ENCODE peak calls at places on chromosomes 2 and 18, in four cellular contexts. B is H1, D is HepG2, O is GM12878. S is an unnamed sample. For H3K4me1, the result is how much of the 10 kb centered on the place peaks cover.

GRCh38 chr2:10810175-10811161 is 2.1 kb downstream of the PDIA6 start:
- DNase-seq in B (no peak), D (no peak), O (peak), S (no peak)

GRCh38 chr2:64862001-64862397 is 127.2 kb upstream of the SLC1A4 start:
- DNase-seq in B (no peak), D (no peak), O (no peak), S (no peak)

GRCh38 chr18:55579471-55579870 is 8.5 kb downstream of the TCF4 start:
- DNase-seq in B (no peak), D (no peak), O (no peak), S (no peak)

GRCh38 chr2:233801357-233802131 is 23.4 kb downstream of the MROH2A start:
- DNase-seq in B (no peak), D (no peak), O (no peak), S (no peak)

GRCh38 chr2:27903649-27904544 is 13.4 kb downstream of the BABAM2 start:
- DNase-seq in B (no peak), D (no peak), O (no peak), S (no peak)

GRCh38 chr2:10466801-10467200 is 18.7 kb upstream of the ODC1 start:
- DNase-seq in B (no peak), D (no peak), O (no peak), S (no peak)

GRCh38 chr2:237118731-237119130 is 33.0 kb downstream of the COPS8 start:
- DNase-seq in B (no peak), D (no peak), O (no peak), S (no peak)

GRCh38 chr2:130875935-130876334 is 39.2 kb downstream of the ARHGEF4 start:
- DNase-seq in B (no peak), D (no peak), O (no peak), S (no peak)

GRCh38 chr2:105691942-105692341 is 52.8 kb upstream of the NCK2 start:
- DNase-seq in B (no peak), D (no peak), O (peak), S (no peak)

GRCh38 chr2:166042768-166043390 is 84.9 kb downstream of the SCN1A start:
- DNase-seq in B (no peak), D (no peak), O (no peak), S (no peak)

GRCh38 chr2:26764078-26764887 is at the start of gene SLC35F6:
- DNase-seq in B (no peak), D (peak), O (no peak), S (no peak)

GRCh38 chr18:25335676-25336075 is 16.3 kb downstream of the ZNF521 start:
- DNase-seq in B (no peak), D (no peak), O (no peak), S (no peak)

GRCh38 chr2:30178618-30179404 is 32.0 kb downstream of the YPEL5 start:
- DNase-seq in B (no peak), D (no peak), O (no peak), S (no peak)

GRCh38 chr18:3451989-3452749 is 2.2 kb downstream of the TGIF1 start:
- DNase-seq in B (no peak), D (no peak), O (no peak), S (no peak)

GRCh38 chr2:9266711-9267110 is 60.1 kb downstream of the ASAP2 start:
- DNase-seq in B (no peak), D (no peak), O (no peak), S (no peak)

GRCh38 chr18:48545690-48546365 is 7.0 kb downstream of the CTIF start:
- DNase-seq in B (no peak), D (no peak), O (no peak), S (no peak)

GRCh38 chr2:122639176-122639575 is 883.7 kb downstream of the TSN start:
- DNase-seq in B (no peak), D (no peak), O (no peak), S (no peak)

GRCh38 chr2:42799881-42800280 is 7.5 kb upstream of the HAAO start:
- DNase-seq in B (no peak), D (no peak), O (no peak), S (no peak)

GRCh38 chr2:120805590-120805989 is 69.9 kb downstream of the GLI2 start:
- DNase-seq in B (no peak), D (no peak), O (no peak), S (no peak)

GRCh38 chr18:39604836-39605235 is 2039.2 kb upstream of the CELF4 start:
- DNase-seq in B (no peak), D (no peak), O (no peak), S (no peak)

GRCh38 chr18:70453058-70453775 is 164.4 kb downstream of the SOCS6 start:
- DNase-seq in B (no peak), D (no peak), O (no peak), S (no peak)

GRCh38 chr18:9991021-9992000 is 77.5 kb downstream of the VAPA start:
- DNase-seq in B (no peak), D (no peak), O (no peak), S (no peak)

GRCh38 chr2:62505109-62505508 is 886 bp downstream of the TMEM17 start:
- DNase-seq in B (no peak), D (no peak), O (no peak), S (no peak)

GRCh38 chr2:80968450-80968849 is 663.9 kb upstream of the LRRTM1 start:
- DNase-seq in B (no peak), D (no peak), O (no peak), S (peak)

GRCh38 chr2:122244830-122245229 is 489.4 kb downstream of the TSN start:
- DNase-seq in B (no peak), D (no peak), O (no peak), S (no peak)

GRCh38 chr2:127622561-127623387 is 23.2 kb upstream of the GPR17 start:
- DNase-seq in B (no peak), D (no peak), O (no peak), S (no peak)

GRCh38 chr2:219158025-219158424 is 2.6 kb downstream of the NHEJ1 start:
- DNase-seq in B (no peak), D (no peak), O (no peak), S (no peak)

GRCh38 chr2:38187416-38188127 is 111.6 kb upstream of the CYP1B1 start:
- DNase-seq in B (no peak), D (no peak), O (no peak), S (no peak)

GRCh38 chr2:109466674-109467575 is 146.8 kb downstream of the SEPTIN10 start:
- DNase-seq in B (no peak), D (no peak), O (no peak), S (no peak)

GRCh38 chr2:45458909-45459563 is 152.0 kb downstream of the SRBD1 start:
- DNase-seq in B (no peak), D (peak), O (no peak), S (no peak)

DNA sequence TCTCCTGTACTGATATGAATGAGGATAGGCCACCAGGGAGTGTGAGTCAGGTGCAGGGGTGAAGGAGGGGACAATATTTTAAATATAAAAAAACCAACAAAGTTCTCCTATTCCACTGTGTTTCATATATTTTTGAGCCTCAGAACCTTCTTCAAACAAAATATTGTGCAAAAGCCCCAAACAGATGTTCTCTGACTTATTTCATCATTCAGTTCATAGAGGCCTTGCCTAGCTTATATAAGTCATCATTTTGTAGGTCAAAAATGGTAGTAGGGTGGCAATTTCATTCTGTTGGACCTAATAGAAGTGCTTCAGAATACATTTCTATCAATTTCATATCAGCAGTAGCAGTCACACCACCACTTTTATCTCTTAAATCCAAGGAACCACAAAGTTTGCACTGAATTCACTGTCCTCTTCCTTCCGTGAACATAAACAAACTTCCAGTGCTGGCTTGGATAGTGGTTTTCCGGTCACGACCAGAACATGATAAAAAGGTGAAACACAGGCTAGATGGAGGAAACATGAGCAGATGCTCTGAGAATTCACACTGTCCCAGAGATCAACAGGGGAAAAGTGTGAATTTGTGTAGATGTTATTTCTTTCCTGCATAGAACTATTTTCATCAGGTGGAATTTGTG is 99.1 kb downstream of the EN1 start:
- DNase-seq in B (no peak), D (no peak), O (no peak), S (no peak)
- TF ChIP-seq SUZ12 in B (no peak), D (no peak), O (no peak), S (no peak)

GRCh38 chr18:58865714-58866113 is 1.0 kb downstream of the ZNF532 start:
- DNase-seq in B (no peak), D (no peak), O (no peak), S (no peak)
- H3K4me1 ChIP-seq in B (under half), D (under half), O (under half), S (under half)

DNA sequence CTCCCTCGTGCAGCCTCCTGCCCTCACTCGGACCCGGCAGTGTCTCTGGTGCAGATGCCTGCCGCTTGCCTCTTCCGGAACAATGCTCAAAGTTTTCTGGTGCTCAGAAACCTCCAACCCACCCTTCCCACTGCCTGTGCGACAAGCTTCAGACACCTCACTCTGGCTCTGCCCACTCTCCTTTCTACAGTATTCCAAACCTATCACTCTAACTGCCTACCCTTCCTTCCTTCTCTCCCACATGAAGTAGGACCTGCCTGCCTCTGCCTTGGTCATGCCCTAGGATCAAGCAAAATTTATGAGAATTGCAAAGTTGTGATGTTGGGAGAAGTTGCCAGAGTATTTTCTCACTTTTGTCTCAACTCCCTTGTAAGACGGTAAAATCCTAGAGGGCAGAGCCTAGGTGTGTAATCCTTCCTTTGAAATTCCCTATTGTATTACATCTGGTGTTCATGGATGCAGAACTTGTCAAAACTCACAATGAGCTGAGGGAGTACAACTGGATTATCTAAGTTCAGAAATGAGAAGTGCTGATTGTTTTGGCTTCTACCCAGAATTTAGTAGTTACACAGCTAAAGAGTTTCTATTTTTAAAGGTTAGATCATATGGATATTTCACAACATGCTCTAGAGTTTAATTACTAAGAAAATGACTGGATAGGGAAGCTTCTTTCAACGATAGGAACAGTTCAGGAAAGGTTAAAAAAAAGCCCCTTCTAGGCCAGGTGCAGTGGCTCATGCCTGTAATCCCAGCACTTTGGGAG is 7.2 kb downstream of the NPC1 start:
- DNase-seq in B (no peak), D (no peak), O (no peak), S (no peak)
- TF ChIP-seq SUZ12 in B (no peak), D (no peak), O (no peak), S (no peak)

GRCh38 chr2:217900780-217901360 is 101.9 kb downstream of the TNS1 start:
- DNase-seq in B (no peak), D (no peak), O (no peak), S (no peak)

GRCh38 chr2:217903142-217903858 is 99.5 kb downstream of the TNS1 start:
- DNase-seq in B (no peak), D (no peak), O (no peak), S (no peak)

GRCh38 chr2:217901400-217901799 is 101.4 kb downstream of the TNS1 start:
- DNase-seq in B (no peak), D (no peak), O (no peak), S (no peak)

GRCh38 chr2:217902281-217903141 is 100.3 kb downstream of the TNS1 start:
- DNase-seq in B (no peak), D (peak), O (no peak), S (no peak)

DNA sequence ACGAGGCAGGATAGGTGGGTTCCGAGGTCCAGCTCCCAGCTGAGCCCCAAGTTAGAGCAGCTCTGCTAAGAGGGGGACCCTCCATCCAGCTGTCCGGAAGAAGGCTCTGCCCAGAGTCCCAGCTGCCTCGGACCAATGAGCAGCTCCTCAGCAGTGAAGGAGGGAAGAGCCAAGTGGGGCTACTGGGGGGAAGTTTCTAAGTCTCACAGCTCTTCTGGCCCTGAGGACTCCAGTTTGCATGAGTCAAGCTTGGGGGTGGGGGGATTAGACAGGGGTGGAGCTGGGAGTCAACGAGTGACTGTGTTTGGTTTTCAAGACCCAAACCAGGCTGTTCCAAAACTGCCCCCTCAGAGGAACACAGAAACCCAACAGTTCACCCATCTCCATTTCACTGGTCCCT is 101.0 kb downstream of the TNS1 start:
- DNase-seq in B (no peak), D (peak), O (no peak), S (no peak)
- H3K4me1 ChIP-seq in B (under half), D (half or more), O (under half), S (under half)

GRCh38 chr2:54658548-54659207 is 64.8 kb upstream of the EML6 start:
- DNase-seq in B (no peak), D (no peak), O (no peak), S (no peak)
- TF ChIP-seq SUZ12 in B (no peak), D (no peak), O (no peak), S (no peak)

S was measured in NT2/D1.